ENCODE peak calls at places on chromosomes 16 and 17, in five cellular contexts. One of them, this sample, is unnamed.

GRCh38 chr17:8885968-8886674 is 18.6 kb upstream of the PIK3R6 start:
- DNase-seq in NCI-H446: no peak
- DNase-seq in NCI-H1105: no peak
- DNase-seq in GOT3: no peak
- DNase-seq in HTR-8/SVneo: no peak
- DNase-seq in this sample: no peak

GRCh38 chr16:56851671-56852400 is 13.2 kb upstream of the SLC12A3 start:
- DNase-seq in NCI-H446: no peak
- DNase-seq in NCI-H1105: no peak
- DNase-seq in GOT3: no peak
- DNase-seq in HTR-8/SVneo: no peak
- DNase-seq in this sample: no peak

GRCh38 chr17:1484586-1485310 is 7.7 kb downstream of the MYO1C start:
- DNase-seq in NCI-H446: no peak
- DNase-seq in NCI-H1105: peak
- DNase-seq in GOT3: no peak
- DNase-seq in HTR-8/SVneo: peak
- DNase-seq in this sample: peak

GRCh38 chr16:66551362-66551761 is 1.0 kb upstream of the CKLF start:
- DNase-seq in NCI-H446: no peak
- DNase-seq in NCI-H1105: no peak
- DNase-seq in GOT3: no peak
- DNase-seq in HTR-8/SVneo: peak
- DNase-seq in this sample: no peak

GRCh38 chr17:73657473-73658116 is 13.3 kb upstream of the SDK2 start:
- DNase-seq in NCI-H446: no peak
- DNase-seq in NCI-H1105: no peak
- DNase-seq in GOT3: no peak
- DNase-seq in HTR-8/SVneo: no peak
- DNase-seq in this sample: peak

GRCh38 chr16:58348986-58349385 is 43.3 kb upstream of the GINS3 start:
- DNase-seq in NCI-H446: no peak
- DNase-seq in NCI-H1105: no peak
- DNase-seq in GOT3: no peak
- DNase-seq in HTR-8/SVneo: no peak
- DNase-seq in this sample: no peak

GRCh38 chr16:84718-85452 is 6.9 kb downstream of the MPG start:
- DNase-seq in NCI-H446: no peak
- DNase-seq in NCI-H1105: no peak
- DNase-seq in GOT3: peak
- DNase-seq in HTR-8/SVneo: peak
- DNase-seq in this sample: no peak

GRCh38 chr17:71334041-71334781 is 786.6 kb upstream of the SOX9 start:
- DNase-seq in NCI-H446: peak
- DNase-seq in NCI-H1105: no peak
- DNase-seq in GOT3: no peak
- DNase-seq in HTR-8/SVneo: no peak
- DNase-seq in this sample: no peak

GRCh38 chr17:77476920-77477805 is 336.4 kb downstream of the SEC14L1 start:
- DNase-seq in NCI-H446: no peak
- DNase-seq in NCI-H1105: no peak
- DNase-seq in GOT3: peak
- DNase-seq in HTR-8/SVneo: peak
- DNase-seq in this sample: no peak

GRCh38 chr16:60073376-60073775 is 1339.3 kb upstream of the GOT2 start:
- DNase-seq in NCI-H446: no peak
- DNase-seq in NCI-H1105: no peak
- DNase-seq in GOT3: no peak
- DNase-seq in HTR-8/SVneo: no peak
- DNase-seq in this sample: no peak

GRCh38 chr16:50154369-50154947 is 1.4 kb downstream of the TENT4B start:
- DNase-seq in NCI-H446: no peak
- DNase-seq in NCI-H1105: peak
- DNase-seq in GOT3: no peak
- DNase-seq in HTR-8/SVneo: no peak
- DNase-seq in this sample: no peak

GRCh38 chr17:82301916-82302497 is 15.4 kb downstream of the CD7 start:
- DNase-seq in NCI-H446: no peak
- DNase-seq in NCI-H1105: no peak
- DNase-seq in GOT3: no peak
- DNase-seq in HTR-8/SVneo: no peak
- DNase-seq in this sample: no peak

GRCh38 chr16:35200662-35201061 is 1741.2 kb downstream of the TP53TG3F start:
- DNase-seq in NCI-H446: no peak
- DNase-seq in NCI-H1105: no peak
- DNase-seq in GOT3: no peak
- DNase-seq in HTR-8/SVneo: no peak
- DNase-seq in this sample: no peak

GRCh38 chr17:16945513-16946201 is 26.3 kb downstream of the TNFRSF13B start:
- DNase-seq in NCI-H446: no peak
- DNase-seq in NCI-H1105: no peak
- DNase-seq in GOT3: no peak
- DNase-seq in HTR-8/SVneo: no peak
- DNase-seq in this sample: no peak

GRCh38 chr16:4518281-4518680 is 20.3 kb downstream of the CDIP1 start:
- DNase-seq in NCI-H446: no peak
- DNase-seq in NCI-H1105: no peak
- DNase-seq in GOT3: no peak
- DNase-seq in HTR-8/SVneo: no peak
- DNase-seq in this sample: no peak

GRCh38 chr17:75646626-75646968 is 13.4 kb downstream of the SMIM5 start:
- DNase-seq in NCI-H446: no peak
- DNase-seq in NCI-H1105: no peak
- DNase-seq in GOT3: no peak
- DNase-seq in HTR-8/SVneo: no peak
- DNase-seq in this sample: no peak

GRCh38 chr17:81517009-81517338 is 4.4 kb upstream of the ACTG1 start:
- DNase-seq in NCI-H446: no peak
- DNase-seq in NCI-H1105: no peak
- DNase-seq in GOT3: no peak
- DNase-seq in HTR-8/SVneo: no peak
- DNase-seq in this sample: no peak

GRCh38 chr17:77916284-77916683 is 42.2 kb upstream of the TNRC6C start:
- DNase-seq in NCI-H446: no peak
- DNase-seq in NCI-H1105: no peak
- DNase-seq in GOT3: no peak
- DNase-seq in HTR-8/SVneo: no peak
- DNase-seq in this sample: no peak

GRCh38 chr17:9890124-9890523 is 14.9 kb downstream of the RCVRN start:
- DNase-seq in NCI-H446: no peak
- DNase-seq in NCI-H1105: no peak
- DNase-seq in GOT3: no peak
- DNase-seq in HTR-8/SVneo: peak
- DNase-seq in this sample: no peak

GRCh38 chr17:71461504-71462197 is 659.2 kb upstream of the SOX9 start:
- DNase-seq in NCI-H446: no peak
- DNase-seq in NCI-H1105: peak
- DNase-seq in GOT3: no peak
- DNase-seq in HTR-8/SVneo: no peak
- DNase-seq in this sample: peak

GRCh38 chr17:45757431-45758218 is 26.5 kb upstream of the CRHR1 start:
- DNase-seq in NCI-H446: no peak
- DNase-seq in NCI-H1105: no peak
- DNase-seq in GOT3: no peak
- DNase-seq in HTR-8/SVneo: no peak
- DNase-seq in this sample: no peak

This sample was measured in NCI-H748 treated with DMSO at 0.1 percent for 48 hours.